ENCODE peak calls at places on chromosomes 11 and 22, in six cellular contexts. One of them, this sample, is unnamed.
A peak's percentile ranks its signal among the peaks of the same experiment; 100 is the strongest.

GRCh38 chr22:42188808-42189447 is 58.3 kb upstream of the CYP2D6 start:
- DNase-seq in lung: no peak
- DNase-seq in A549: peak; percentile 36
- DNase-seq in SJCRH30: no peak
- DNase-seq in cardiac muscle cell: no peak
- DNase-seq in aorta: no peak
- DNase-seq in this sample: no peak

GRCh38 chr11:123587559-123587958 is 66.9 kb downstream of the SCN3B start:
- DNase-seq in lung: no peak
- DNase-seq in A549: no peak
- DNase-seq in SJCRH30: no peak
- DNase-seq in cardiac muscle cell: no peak
- DNase-seq in aorta: no peak
- DNase-seq in this sample: no peak

GRCh38 chr11:1305558-1306056 is 3.8 kb downstream of the TOLLIP start:
- DNase-seq in lung: no peak
- DNase-seq in A549: no peak
- DNase-seq in SJCRH30: no peak
- DNase-seq in cardiac muscle cell: no peak
- DNase-seq in aorta: peak; percentile 70
- DNase-seq in this sample: no peak

GRCh38 chr11:75334976-75335375 is 16.5 kb downstream of the ARRB1 start:
- DNase-seq in lung: no peak
- DNase-seq in A549: no peak
- DNase-seq in SJCRH30: no peak
- DNase-seq in cardiac muscle cell: no peak
- DNase-seq in aorta: no peak
- DNase-seq in this sample: no peak

GRCh38 chr11:1122356-1123002 is 35.3 kb upstream of the MUC5AC start:
- DNase-seq in lung: no peak
- DNase-seq in A549: no peak
- DNase-seq in SJCRH30: no peak
- DNase-seq in cardiac muscle cell: no peak
- DNase-seq in aorta: peak; percentile 68
- DNase-seq in this sample: no peak

GRCh38 chr11:69659591-69659990 is 15.6 kb downstream of the LTO1 start:
- DNase-seq in lung: no peak
- DNase-seq in A549: no peak
- DNase-seq in SJCRH30: no peak
- DNase-seq in cardiac muscle cell: no peak
- DNase-seq in aorta: peak; percentile 50
- DNase-seq in this sample: no peak

GRCh38 chr11:122920579-122920978 is 38.0 kb downstream of the JHY start:
- DNase-seq in lung: peak; percentile 49
- DNase-seq in A549: no peak
- DNase-seq in SJCRH30: no peak
- DNase-seq in cardiac muscle cell: no peak
- DNase-seq in aorta: no peak
- DNase-seq in this sample: no peak

GRCh38 chr11:48109046-48109666 is 107.5 kb upstream of the OR4B1 start:
- DNase-seq in lung: no peak
- DNase-seq in A549: peak; percentile 71
- DNase-seq in SJCRH30: peak; percentile 45
- DNase-seq in cardiac muscle cell: no peak
- DNase-seq in aorta: no peak
- DNase-seq in this sample: peak; percentile 15

GRCh38 chr22:35205956-35206355 is 51.3 kb upstream of the HMGXB4 start:
- DNase-seq in lung: no peak
- DNase-seq in A549: no peak
- DNase-seq in SJCRH30: no peak
- DNase-seq in cardiac muscle cell: peak; percentile 12
- DNase-seq in aorta: no peak
- DNase-seq in this sample: no peak

GRCh38 chr11:57680552-57680874 is 12.6 kb downstream of the ZDHHC5 start:
- DNase-seq in lung: no peak
- DNase-seq in A549: no peak
- DNase-seq in SJCRH30: no peak
- DNase-seq in cardiac muscle cell: no peak
- DNase-seq in aorta: no peak
- DNase-seq in this sample: peak; percentile 21

GRCh38 chr11:44595964-44596381 is 30.5 kb downstream of the CD82 start:
- DNase-seq in lung: peak; percentile 51
- DNase-seq in A549: no peak
- DNase-seq in SJCRH30: peak; percentile 72
- DNase-seq in cardiac muscle cell: no peak
- DNase-seq in aorta: peak; percentile 87
- DNase-seq in this sample: no peak

GRCh38 chr11:64347171-64347867 is 7.3 kb downstream of the CCDC88B start:
- DNase-seq in lung: no peak
- DNase-seq in A549: no peak
- DNase-seq in SJCRH30: no peak
- DNase-seq in cardiac muscle cell: no peak
- DNase-seq in aorta: peak; percentile 42
- DNase-seq in this sample: no peak

GRCh38 chr22:50525991-50526848 is 822 bp upstream of the SCO2 start:
- DNase-seq in lung: peak; percentile 84
- DNase-seq in A549: peak; percentile 53
- DNase-seq in SJCRH30: peak; percentile 94
- DNase-seq in cardiac muscle cell: peak; percentile 82
- DNase-seq in aorta: peak; percentile 93
- DNase-seq in this sample: peak; percentile 87

GRCh38 chr11:79415411-79415810 is 25.4 kb downstream of the TENM4 start:
- DNase-seq in lung: no peak
- DNase-seq in A549: no peak
- DNase-seq in SJCRH30: no peak
- DNase-seq in cardiac muscle cell: no peak
- DNase-seq in aorta: no peak
- DNase-seq in this sample: no peak

GRCh38 chr22:38262051-38262795 is 10.6 kb downstream of the TMEM184B start:
- DNase-seq in lung: peak; percentile 73
- DNase-seq in A549: no peak
- DNase-seq in SJCRH30: peak; percentile 32
- DNase-seq in cardiac muscle cell: peak; percentile 68
- DNase-seq in aorta: peak; percentile 85
- DNase-seq in this sample: peak; percentile 67

GRCh38 chr11:124473476-124473875 is 28.0 kb upstream of the OR8B8 start:
- DNase-seq in lung: no peak
- DNase-seq in A549: no peak
- DNase-seq in SJCRH30: no peak
- DNase-seq in cardiac muscle cell: no peak
- DNase-seq in aorta: no peak
- DNase-seq in this sample: no peak

GRCh38 chr11:95788921-95789505 is 569 bp downstream of the FAM76B start:
- DNase-seq in lung: peak; percentile 29
- DNase-seq in A549: peak; percentile 28
- DNase-seq in SJCRH30: peak; percentile 62
- DNase-seq in cardiac muscle cell: peak; percentile 71
- DNase-seq in aorta: no peak
- DNase-seq in this sample: peak; percentile 59

GRCh38 chr11:36343436-36343835 is 47.3 kb downstream of the PRR5L start:
- DNase-seq in lung: no peak
- DNase-seq in A549: no peak
- DNase-seq in SJCRH30: no peak
- DNase-seq in cardiac muscle cell: no peak
- DNase-seq in aorta: no peak
- DNase-seq in this sample: no peak

GRCh38 chr11:19723572-19724342 is 11.1 kb downstream of the NAV2 start:
- DNase-seq in lung: no peak
- DNase-seq in A549: no peak
- DNase-seq in SJCRH30: peak; percentile 92
- DNase-seq in cardiac muscle cell: no peak
- DNase-seq in aorta: peak; percentile 79
- DNase-seq in this sample: no peak

GRCh38 chr22:49546811-49547585 is 280.7 kb downstream of the BRD1 start:
- DNase-seq in lung: no peak
- DNase-seq in A549: no peak
- DNase-seq in SJCRH30: no peak
- DNase-seq in cardiac muscle cell: no peak
- DNase-seq in aorta: peak; percentile 40
- DNase-seq in this sample: no peak

GRCh38 chr11:37264783-37265182 is 666.7 kb upstream of the RAG2 start:
- DNase-seq in lung: no peak
- DNase-seq in A549: no peak
- DNase-seq in SJCRH30: no peak
- DNase-seq in cardiac muscle cell: no peak
- DNase-seq in aorta: no peak
- DNase-seq in this sample: no peak

GRCh38 chr11:84498016-84498415 is 1129.1 kb downstream of the DLG2 start:
- DNase-seq in lung: no peak
- DNase-seq in A549: no peak
- DNase-seq in SJCRH30: no peak
- DNase-seq in cardiac muscle cell: no peak
- DNase-seq in aorta: peak; percentile 83
- DNase-seq in this sample: no peak

GRCh38 chr11:14144905-14145304 is 182.4 kb downstream of the SPON1 start:
- DNase-seq in lung: no peak
- DNase-seq in A549: no peak
- DNase-seq in SJCRH30: no peak
- DNase-seq in cardiac muscle cell: no peak
- DNase-seq in aorta: no peak
- DNase-seq in this sample: no peak

GRCh38 chr11:95088946-95089619 is 563 bp upstream of the ENDOD1 start:
- DNase-seq in lung: no peak
- DNase-seq in A549: no peak
- DNase-seq in SJCRH30: no peak
- DNase-seq in cardiac muscle cell: no peak
- DNase-seq in aorta: no peak
- DNase-seq in this sample: no peak

GRCh38 chr22:42613869-42614268 is 814 bp downstream of the POLDIP3 start:
- DNase-seq in lung: no peak
- DNase-seq in A549: no peak
- DNase-seq in SJCRH30: no peak
- DNase-seq in cardiac muscle cell: no peak
- DNase-seq in aorta: no peak
- DNase-seq in this sample: no peak

GRCh38 chr22:28345304-28345703 is 334.3 kb downstream of the TTC28 start:
- DNase-seq in lung: no peak
- DNase-seq in A549: no peak
- DNase-seq in SJCRH30: no peak
- DNase-seq in cardiac muscle cell: peak; percentile 32
- DNase-seq in aorta: no peak
- DNase-seq in this sample: no peak

GRCh38 chr11:117559698-117560097 is 232.0 kb downstream of the CEP164 start:
- DNase-seq in lung: no peak
- DNase-seq in A549: no peak
- DNase-seq in SJCRH30: no peak
- DNase-seq in cardiac muscle cell: no peak
- DNase-seq in aorta: no peak
- DNase-seq in this sample: no peak

GRCh38 chr11:81080476-81080875 is 1639.6 kb upstream of the TENM4 start:
- DNase-seq in lung: no peak
- DNase-seq in A549: no peak
- DNase-seq in SJCRH30: no peak
- DNase-seq in cardiac muscle cell: no peak
- DNase-seq in aorta: no peak
- DNase-seq in this sample: no peak

GRCh38 chr11:78079232-78080083 is at the start of gene NDUFC2:
- DNase-seq in lung: peak; percentile 78
- DNase-seq in A549: peak; percentile 76
- DNase-seq in SJCRH30: peak; percentile 86
- DNase-seq in cardiac muscle cell: peak; percentile 86
- DNase-seq in aorta: peak; percentile 93
- DNase-seq in this sample: peak; percentile 75

GRCh38 chr22:44030051-44030701 is 6.1 kb downstream of the PARVB start:
- DNase-seq in lung: no peak
- DNase-seq in A549: no peak
- DNase-seq in SJCRH30: no peak
- DNase-seq in cardiac muscle cell: no peak
- DNase-seq in aorta: no peak
- DNase-seq in this sample: no peak
- H3K27ac ChIP-seq in lung: peak overlapping the region; percentile 90
- H3K27ac ChIP-seq in A549: no peak overlapping the region
- H3K27ac ChIP-seq in SJCRH30: no peak overlapping the region
- H3K27ac ChIP-seq in cardiac muscle cell: no peak overlapping the region
- H3K27ac ChIP-seq in aorta: no peak overlapping the region
- H3K27ac ChIP-seq in this sample: no peak overlapping the region

DNA sequence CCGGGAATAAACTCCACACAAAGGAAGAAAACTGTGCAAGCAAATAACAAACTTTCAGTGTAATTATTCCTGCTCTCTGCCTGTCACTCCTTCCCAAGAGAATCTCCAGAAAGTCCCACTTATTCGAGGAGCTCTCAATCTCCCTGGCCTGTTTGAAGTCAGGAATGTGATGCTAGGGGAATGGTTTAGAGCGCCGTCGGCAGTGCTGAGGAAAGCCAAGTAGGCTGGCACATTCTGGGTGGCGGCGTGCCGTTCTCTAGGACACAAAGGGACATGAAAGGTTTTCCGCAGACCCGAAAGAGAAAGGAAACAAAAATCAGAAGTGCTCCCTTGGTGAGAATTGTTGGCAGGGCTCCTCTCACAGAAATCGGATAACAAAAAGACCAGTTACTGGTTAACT is 81.9 kb downstream of the RCN1 start:
- DNase-seq in lung: no peak
- DNase-seq in A549: no peak
- DNase-seq in SJCRH30: no peak
- DNase-seq in cardiac muscle cell: peak; percentile 28
- DNase-seq in aorta: peak; percentile 75
- DNase-seq in this sample: no peak
- H3K4me3 ChIP-seq in lung: no peak overlapping the region
- H3K4me3 ChIP-seq in A549: no peak overlapping the region
- H3K4me3 ChIP-seq in SJCRH30: no peak overlapping the region
- H3K4me3 ChIP-seq in cardiac muscle cell: no peak overlapping the region
- H3K4me3 ChIP-seq in aorta: peak overlapping the region; percentile 37
- H3K4me3 ChIP-seq in this sample: no peak overlapping the region

GRCh38 chr11:86769219-86769618 is 31.1 kb upstream of the PRSS23 start:
- DNase-seq in lung: no peak
- DNase-seq in A549: no peak
- DNase-seq in SJCRH30: no peak
- DNase-seq in cardiac muscle cell: no peak
- DNase-seq in aorta: no peak
- DNase-seq in this sample: no peak
- H3K27ac ChIP-seq in lung: no peak overlapping the region
- H3K27ac ChIP-seq in A549: no peak overlapping the region
- H3K27ac ChIP-seq in SJCRH30: no peak overlapping the region
- H3K27ac ChIP-seq in cardiac muscle cell: peak overlapping the region; percentile 70
- H3K27ac ChIP-seq in aorta: no peak overlapping the region
- H3K27ac ChIP-seq in this sample: no peak overlapping the region

DNA sequence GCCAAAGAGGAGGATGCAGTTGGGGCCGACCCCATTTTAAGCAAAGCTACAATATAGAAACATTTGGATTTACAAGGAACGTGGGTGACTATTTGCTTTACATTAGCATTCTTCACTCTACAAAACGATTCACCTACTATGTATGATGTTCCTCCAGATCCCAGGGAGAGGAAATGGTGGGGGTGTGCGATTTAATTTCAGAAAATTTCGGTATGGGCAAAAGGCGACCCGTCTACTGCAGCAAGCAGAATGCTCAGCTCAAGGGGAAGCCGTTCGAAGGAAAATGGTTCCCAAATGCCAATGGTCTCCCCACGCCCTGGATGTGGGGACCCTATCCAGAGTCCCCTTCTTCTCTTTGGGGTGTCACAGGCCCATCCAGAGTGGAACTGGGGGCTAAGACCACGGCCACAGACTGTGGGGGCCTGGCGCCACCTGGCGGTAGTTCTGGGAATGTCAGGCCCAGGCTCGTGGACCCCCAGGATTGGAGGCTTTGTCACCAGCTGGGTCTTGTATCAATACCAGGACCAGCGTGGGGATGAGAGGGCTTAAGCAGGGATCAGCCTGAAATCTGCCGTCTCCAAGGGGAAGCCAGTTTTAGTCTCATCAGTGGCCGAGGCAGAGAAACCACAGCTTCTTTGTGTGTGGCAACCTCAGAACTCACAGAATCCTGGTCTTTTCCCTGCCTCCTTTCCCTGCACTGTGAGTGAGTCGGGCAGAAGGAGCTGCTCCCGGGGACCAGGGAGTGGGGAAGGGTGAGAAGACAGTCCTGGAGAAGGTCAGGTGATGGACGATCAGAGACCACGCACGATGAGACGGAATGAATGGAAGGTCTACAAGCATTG is 8.3 kb downstream of the LRRC10B start:
- DNase-seq in lung: no peak
- DNase-seq in A549: peak; percentile 86
- DNase-seq in SJCRH30: peak; percentile 77
- DNase-seq in cardiac muscle cell: peak; percentile 58
- DNase-seq in aorta: peak; percentile 84
- DNase-seq in this sample: peak; percentile 91
- H3K4me3 ChIP-seq in lung: no peak overlapping the region
- H3K4me3 ChIP-seq in A549: no peak overlapping the region
- H3K4me3 ChIP-seq in SJCRH30: no peak overlapping the region
- H3K4me3 ChIP-seq in cardiac muscle cell: no peak overlapping the region
- H3K4me3 ChIP-seq in aorta: no peak overlapping the region
- H3K4me3 ChIP-seq in this sample: peak overlapping the region; percentile 29